ENCODE peak calls at places on chromosomes 11 and 22, in ten cellular contexts. One of them, this sample, is unnamed.

GRCh38 chr11:77886401-77886800 is 65.5 kb downstream of the AAMDC start:
- DNase-seq in Kasumi-1: no peak
- DNase-seq in activated CD4-positive, alpha-beta T cell treated with anti-CD3 and anti-CD28 coated beads for 24 hours: no peak
- DNase-seq in substantia nigra: no peak
- DNase-seq in GM12864: no peak
- DNase-seq in COR-L47: no peak
- DNase-seq in effector memory CD4-positive, alpha-beta T cell: no peak
- DNase-seq in AG04450: no peak
- DNase-seq in foreskin fibroblast: peak
- DNase-seq in NCI-H2081: no peak
- DNase-seq in this sample: no peak

GRCh38 chr22:49570032-49570848 is 257.4 kb downstream of the BRD1 start:
- DNase-seq in GM12864: no peak
- DNase-seq in foreskin fibroblast: no peak
- DNase-seq in COR-L47: no peak
- DNase-seq in Kasumi-1: no peak
- DNase-seq in AG04450: no peak
- DNase-seq in effector memory CD4-positive, alpha-beta T cell: no peak
- DNase-seq in NCI-H2081: no peak
- DNase-seq in substantia nigra: no peak
- DNase-seq in activated CD4-positive, alpha-beta T cell treated with anti-CD3 and anti-CD28 coated beads for 24 hours: no peak
- DNase-seq in this sample: no peak

GRCh38 chr22:32475428-32476010 is 908 bp downstream of the FBXO7 start:
- DNase-seq in GM12864: no peak
- DNase-seq in NCI-H2081: no peak
- DNase-seq in Kasumi-1: peak
- DNase-seq in foreskin fibroblast: peak
- DNase-seq in effector memory CD4-positive, alpha-beta T cell: no peak
- DNase-seq in AG04450: no peak
- DNase-seq in COR-L47: peak
- DNase-seq in activated CD4-positive, alpha-beta T cell treated with anti-CD3 and anti-CD28 coated beads for 24 hours: peak
- DNase-seq in substantia nigra: peak
- DNase-seq in this sample: no peak

GRCh38 chr11:31325162-31325561 is 44.4 kb downstream of the DCDC1 start:
- DNase-seq in activated CD4-positive, alpha-beta T cell treated with anti-CD3 and anti-CD28 coated beads for 24 hours: no peak
- DNase-seq in foreskin fibroblast: peak
- DNase-seq in GM12864: no peak
- DNase-seq in Kasumi-1: no peak
- DNase-seq in effector memory CD4-positive, alpha-beta T cell: no peak
- DNase-seq in NCI-H2081: no peak
- DNase-seq in AG04450: no peak
- DNase-seq in substantia nigra: no peak
- DNase-seq in COR-L47: no peak
- DNase-seq in this sample: no peak

GRCh38 chr22:30906411-30906810 is 62.2 kb downstream of the MORC2 start:
- DNase-seq in NCI-H2081: no peak
- DNase-seq in AG04450: no peak
- DNase-seq in substantia nigra: no peak
- DNase-seq in COR-L47: no peak
- DNase-seq in activated CD4-positive, alpha-beta T cell treated with anti-CD3 and anti-CD28 coated beads for 24 hours: no peak
- DNase-seq in effector memory CD4-positive, alpha-beta T cell: no peak
- DNase-seq in foreskin fibroblast: no peak
- DNase-seq in Kasumi-1: no peak
- DNase-seq in GM12864: no peak
- DNase-seq in this sample: no peak

GRCh38 chr11:68579455-68579854 is 104.9 kb upstream of the GAL start:
- DNase-seq in NCI-H2081: no peak
- DNase-seq in activated CD4-positive, alpha-beta T cell treated with anti-CD3 and anti-CD28 coated beads for 24 hours: no peak
- DNase-seq in AG04450: no peak
- DNase-seq in GM12864: no peak
- DNase-seq in substantia nigra: no peak
- DNase-seq in effector memory CD4-positive, alpha-beta T cell: no peak
- DNase-seq in Kasumi-1: no peak
- DNase-seq in foreskin fibroblast: peak
- DNase-seq in COR-L47: no peak
- DNase-seq in this sample: no peak

GRCh38 chr11:116930177-116930576 is 92.8 kb upstream of the APOA1 start:
- DNase-seq in foreskin fibroblast: peak
- DNase-seq in NCI-H2081: no peak
- DNase-seq in activated CD4-positive, alpha-beta T cell treated with anti-CD3 and anti-CD28 coated beads for 24 hours: no peak
- DNase-seq in COR-L47: no peak
- DNase-seq in substantia nigra: no peak
- DNase-seq in GM12864: no peak
- DNase-seq in effector memory CD4-positive, alpha-beta T cell: peak
- DNase-seq in Kasumi-1: peak
- DNase-seq in AG04450: no peak
- DNase-seq in this sample: no peak

GRCh38 chr11:123011510-123011909 is 29.9 kb upstream of the BSX start:
- DNase-seq in effector memory CD4-positive, alpha-beta T cell: no peak
- DNase-seq in GM12864: no peak
- DNase-seq in activated CD4-positive, alpha-beta T cell treated with anti-CD3 and anti-CD28 coated beads for 24 hours: no peak
- DNase-seq in Kasumi-1: no peak
- DNase-seq in foreskin fibroblast: no peak
- DNase-seq in COR-L47: no peak
- DNase-seq in substantia nigra: no peak
- DNase-seq in AG04450: no peak
- DNase-seq in NCI-H2081: no peak
- DNase-seq in this sample: no peak

GRCh38 chr11:62001450-62002178 is 34.2 kb upstream of the FTH1 start:
- DNase-seq in GM12864: no peak
- DNase-seq in COR-L47: no peak
- DNase-seq in NCI-H2081: no peak
- DNase-seq in foreskin fibroblast: no peak
- DNase-seq in effector memory CD4-positive, alpha-beta T cell: no peak
- DNase-seq in AG04450: no peak
- DNase-seq in substantia nigra: no peak
- DNase-seq in Kasumi-1: no peak
- DNase-seq in activated CD4-positive, alpha-beta T cell treated with anti-CD3 and anti-CD28 coated beads for 24 hours: no peak
- DNase-seq in this sample: peak

GRCh38 chr11:68550485-68550817 is 89.9 kb downstream of the PPP6R3 start:
- DNase-seq in activated CD4-positive, alpha-beta T cell treated with anti-CD3 and anti-CD28 coated beads for 24 hours: no peak
- DNase-seq in substantia nigra: no peak
- DNase-seq in NCI-H2081: no peak
- DNase-seq in effector memory CD4-positive, alpha-beta T cell: no peak
- DNase-seq in COR-L47: no peak
- DNase-seq in Kasumi-1: peak
- DNase-seq in foreskin fibroblast: no peak
- DNase-seq in AG04450: no peak
- DNase-seq in GM12864: no peak
- DNase-seq in this sample: no peak

GRCh38 chr22:48660104-48660794 is 1167.4 kb downstream of the BRD1 start:
- DNase-seq in GM12864: no peak
- DNase-seq in substantia nigra: no peak
- DNase-seq in COR-L47: no peak
- DNase-seq in NCI-H2081: no peak
- DNase-seq in foreskin fibroblast: no peak
- DNase-seq in Kasumi-1: no peak
- DNase-seq in effector memory CD4-positive, alpha-beta T cell: no peak
- DNase-seq in activated CD4-positive, alpha-beta T cell treated with anti-CD3 and anti-CD28 coated beads for 24 hours: no peak
- DNase-seq in AG04450: no peak
- DNase-seq in this sample: no peak

GRCh38 chr22:23565942-23566715 is 14.0 kb downstream of the IGLL1 start:
- DNase-seq in NCI-H2081: no peak
- DNase-seq in COR-L47: no peak
- DNase-seq in activated CD4-positive, alpha-beta T cell treated with anti-CD3 and anti-CD28 coated beads for 24 hours: no peak
- DNase-seq in effector memory CD4-positive, alpha-beta T cell: no peak
- DNase-seq in AG04450: no peak
- DNase-seq in substantia nigra: no peak
- DNase-seq in GM12864: no peak
- DNase-seq in Kasumi-1: no peak
- DNase-seq in foreskin fibroblast: no peak
- DNase-seq in this sample: peak

GRCh38 chr11:61828629-61829407 is 718 bp downstream of the FADS2 start:
- DNase-seq in effector memory CD4-positive, alpha-beta T cell: peak
- DNase-seq in GM12864: no peak
- DNase-seq in COR-L47: peak
- DNase-seq in substantia nigra: peak
- DNase-seq in AG04450: no peak
- DNase-seq in activated CD4-positive, alpha-beta T cell treated with anti-CD3 and anti-CD28 coated beads for 24 hours: no peak
- DNase-seq in foreskin fibroblast: peak
- DNase-seq in Kasumi-1: peak
- DNase-seq in NCI-H2081: peak
- DNase-seq in this sample: peak

GRCh38 chr11:88655163-88655562 is 317.6 kb upstream of the CTSC start:
- DNase-seq in AG04450: no peak
- DNase-seq in GM12864: no peak
- DNase-seq in activated CD4-positive, alpha-beta T cell treated with anti-CD3 and anti-CD28 coated beads for 24 hours: no peak
- DNase-seq in Kasumi-1: no peak
- DNase-seq in substantia nigra: no peak
- DNase-seq in NCI-H2081: no peak
- DNase-seq in foreskin fibroblast: no peak
- DNase-seq in COR-L47: no peak
- DNase-seq in effector memory CD4-positive, alpha-beta T cell: no peak
- DNase-seq in this sample: no peak